ENCODE peak calls at places on chromosomes 2 and 18, in five cellular contexts. K is HepG2, O is pancreas, Y is cardiac muscle cell, X is ovary. E is an unnamed sample.

GRCh38 chr2:202064206-202064880 is 8.7 kb upstream of the KIAA2012 start:
- DNase-seq in Y (peak; percentile 44), X (no peak), K (no peak), O (no peak), E (peak; percentile 75)

GRCh38 chr18:32152705-32153448 is 37.0 kb upstream of the MEP1B start:
- DNase-seq in X (no peak), O (no peak), Y (no peak), K (no peak), E (no peak)

GRCh38 chr2:81481242-81481993 is 1176.9 kb upstream of the LRRTM1 start:
- DNase-seq in Y (no peak), X (peak; percentile 11), O (peak; percentile 49), K (no peak), E (no peak)

GRCh38 chr2:183283176-183283575 is 158.9 kb downstream of the NUP35 start:
- DNase-seq in K (no peak), X (no peak), Y (no peak), O (no peak), E (no peak)

GRCh38 chr2:75608684-75609333 is 37.8 kb upstream of the MRPL19 start:
- DNase-seq in X (peak; percentile 26), K (peak; percentile 79), Y (peak; percentile 66), O (peak; percentile 90), E (peak; percentile 67)

GRCh38 chr2:108594982-108595464 is 60.8 kb downstream of the LIMS1 start:
- DNase-seq in O (no peak), Y (peak; percentile 55), K (peak; percentile 64), X (no peak), E (no peak)

GRCh38 chr2:237964194-237964577 is 2.6 kb upstream of the UBE2F start:
- DNase-seq in Y (no peak), X (no peak), K (no peak), O (no peak), E (no peak)

GRCh38 chr2:75238670-75239330 is 39.5 kb upstream of the TACR1 start:
- DNase-seq in Y (no peak), K (no peak), O (no peak), X (no peak), E (no peak)

GRCh38 chr2:133986076-133986837 is 267.6 kb upstream of the MGAT5 start:
- DNase-seq in K (no peak), Y (peak; percentile 67), O (no peak), X (no peak), E (no peak)

GRCh38 chr18:46538376-46538775 is 118.6 kb downstream of the LOXHD1 start:
- DNase-seq in X (no peak), K (no peak), Y (no peak), O (no peak), E (no peak)

GRCh38 chr18:32213693-32214092 is 23.9 kb downstream of the MEP1B start:
- DNase-seq in K (peak; percentile 76), X (no peak), O (no peak), Y (no peak), E (no peak)

GRCh38 chr18:58387716-58388115 is 241.2 kb downstream of the ALPK2 start:
- DNase-seq in O (no peak), Y (no peak), K (no peak), X (no peak), E (no peak)

GRCh38 chr2:240705204-240705781 is 13.6 kb downstream of the AQP12A start:
- DNase-seq in X (no peak), Y (no peak), K (no peak), O (peak; percentile 8), E (no peak)

GRCh38 chr2:174931724-174932123 is 73.5 kb downstream of the CHN1 start:
- DNase-seq in X (no peak), Y (no peak), O (no peak), K (no peak), E (no peak)

GRCh38 chr2:29000481-29000880 is 19.4 kb downstream of the TOGARAM2 start:
- DNase-seq in Y (no peak), X (no peak), O (no peak), K (no peak), E (no peak)

GRCh38 chr2:219476605-219477578 is 21.8 kb upstream of the GMPPA start:
- DNase-seq in K (no peak), X (no peak), Y (peak; percentile 79), O (no peak), E (peak; percentile 75)

GRCh38 chr2:190929919-190930318 is 49.3 kb downstream of the GLS start:
- DNase-seq in O (no peak), K (no peak), X (no peak), Y (no peak), E (no peak)

GRCh38 chr2:102438578-102438977 is 15.6 kb downstream of the IL18RAP start:
- DNase-seq in X (no peak), O (no peak), Y (no peak), K (no peak), E (no peak)

DNA sequence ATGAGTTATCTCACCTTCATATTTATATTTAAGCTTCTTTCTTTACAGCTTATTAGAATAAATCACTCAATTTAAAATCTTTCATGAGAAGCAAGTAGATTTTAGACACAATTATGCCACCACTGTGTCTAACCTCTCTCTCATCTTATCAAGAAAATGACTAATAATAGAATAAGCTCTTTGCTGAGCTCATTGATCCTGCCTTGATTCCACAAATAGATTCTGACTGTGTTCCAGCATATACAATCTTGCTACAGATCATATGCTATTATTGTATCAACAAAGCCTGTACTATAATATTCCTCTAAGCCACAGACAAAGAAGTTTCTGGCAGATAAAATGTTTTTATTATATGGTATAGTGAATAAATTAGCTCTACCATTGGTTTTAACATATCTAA is 168.7 kb upstream of the GULP1 start:
- DNase-seq in K (no peak), X (no peak), Y (no peak), O (no peak), E (no peak)
- H3K4me3 ChIP-seq in K (no peak overlapping the region), X (no peak overlapping the region), Y (peak overlapping the region; percentile 10), O (no peak overlapping the region), E (no peak overlapping the region)

DNA sequence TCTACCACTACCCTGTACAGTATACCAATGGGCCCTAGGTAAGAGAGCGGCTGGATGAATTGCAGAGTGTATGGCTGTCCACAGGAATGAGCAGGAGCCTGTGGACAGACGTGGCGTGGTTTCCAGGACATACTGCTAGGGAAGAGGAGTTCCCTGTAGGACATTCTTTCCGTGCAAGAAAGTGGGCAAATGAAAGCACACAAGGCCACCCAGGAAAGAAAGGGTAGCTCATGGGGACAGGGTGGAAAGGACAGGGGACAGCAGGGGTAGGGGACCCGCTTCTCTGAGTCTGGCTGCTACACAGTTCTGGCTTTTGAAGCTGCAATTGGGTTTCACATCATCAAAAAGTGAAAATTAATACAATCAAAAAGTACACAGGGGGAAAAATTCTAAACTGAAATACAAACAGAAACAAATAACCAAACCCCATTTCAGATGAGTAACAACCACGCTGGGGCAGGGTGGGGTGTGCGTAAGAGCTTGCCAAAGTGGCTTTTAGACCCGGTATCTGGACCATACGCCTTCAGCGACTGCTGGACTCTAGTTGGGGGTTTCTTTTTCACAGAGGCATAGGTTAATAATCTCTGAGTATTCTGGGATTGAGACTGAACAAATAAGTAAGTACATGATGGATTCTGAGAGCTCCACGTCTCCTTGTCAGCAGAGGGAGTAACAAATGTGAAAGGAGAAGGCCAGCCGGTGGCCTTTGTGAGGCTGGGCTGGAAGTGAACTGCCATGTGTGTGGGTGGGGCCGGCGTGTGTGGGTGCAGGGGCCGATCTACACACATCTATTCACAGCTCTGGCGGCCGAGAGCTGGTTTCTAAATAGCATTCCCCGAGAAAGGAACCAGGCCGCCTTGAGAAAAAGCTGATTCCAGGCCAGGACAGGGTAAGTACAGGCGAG is 84.0 kb downstream of the HDAC4 start:
- DNase-seq in Y (no peak), K (no peak), O (peak; percentile 61), X (peak; percentile 58), E (no peak)
- H3K27ac ChIP-seq in Y (peak overlapping the region; percentile 48), K (no peak overlapping the region), O (no peak overlapping the region), X (peak overlapping the region; percentile 45), E (no peak overlapping the region)

GRCh38 chr2:145383961-145384360 is 864.0 kb upstream of the ZEB2 start:
- DNase-seq in Y (no peak), K (no peak), O (no peak), X (no peak), E (no peak)
- H3K4me3 ChIP-seq in Y (no peak overlapping the region), K (no peak overlapping the region), O (no peak overlapping the region), X (no peak overlapping the region), E (no peak overlapping the region)

GRCh38 chr18:23135679-23136325 is 517 bp downstream of the CABLES1 start:
- DNase-seq in O (peak; percentile 75), X (peak; percentile 31), K (no peak), Y (peak; percentile 63), E (peak; percentile 30)
- H3K27ac ChIP-seq in O (peak overlapping the region; percentile 77), X (peak overlapping the region; percentile 45), K (peak overlapping the region; percentile 86), Y (no peak overlapping the region), E (no peak overlapping the region)

GRCh38 chr2:98868548-98869271 is 67.3 kb downstream of the CRACDL start:
- DNase-seq in O (no peak), X (no peak), Y (no peak), K (peak; percentile 80), E (no peak)
- H3K4me3 ChIP-seq in O (no peak overlapping the region), X (no peak overlapping the region), Y (no peak overlapping the region), K (peak overlapping the region; percentile 6), E (no peak overlapping the region)

DNA sequence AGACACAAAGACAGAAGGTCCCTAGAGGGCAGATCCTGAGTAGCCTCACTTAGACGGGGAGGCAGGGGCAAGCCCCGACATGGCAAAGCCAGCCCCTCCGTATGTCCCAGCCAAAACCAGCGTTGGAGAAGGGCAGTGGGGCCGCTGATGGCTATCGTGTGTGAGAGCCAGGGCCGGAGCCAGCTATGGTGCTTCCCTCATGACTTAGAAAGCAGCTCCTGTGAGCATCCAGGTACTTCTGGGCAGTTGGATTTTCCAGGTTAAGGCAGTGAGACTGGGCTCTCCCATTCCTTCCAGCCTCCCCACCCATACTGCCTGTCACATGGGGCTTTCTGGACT is 31.2 kb upstream of the ROCK2 start:
- DNase-seq in O (no peak), X (no peak), K (no peak), Y (no peak), E (no peak)
- H3K27ac ChIP-seq in O (no peak overlapping the region), X (no peak overlapping the region), K (peak overlapping the region; percentile 49), Y (no peak overlapping the region), E (no peak overlapping the region)

GRCh38 chr2:4618141-4618540 is 914.8 kb downstream of the DCDC2C start:
- DNase-seq in K (no peak), O (no peak), X (no peak), Y (no peak), E (no peak)

DNA sequence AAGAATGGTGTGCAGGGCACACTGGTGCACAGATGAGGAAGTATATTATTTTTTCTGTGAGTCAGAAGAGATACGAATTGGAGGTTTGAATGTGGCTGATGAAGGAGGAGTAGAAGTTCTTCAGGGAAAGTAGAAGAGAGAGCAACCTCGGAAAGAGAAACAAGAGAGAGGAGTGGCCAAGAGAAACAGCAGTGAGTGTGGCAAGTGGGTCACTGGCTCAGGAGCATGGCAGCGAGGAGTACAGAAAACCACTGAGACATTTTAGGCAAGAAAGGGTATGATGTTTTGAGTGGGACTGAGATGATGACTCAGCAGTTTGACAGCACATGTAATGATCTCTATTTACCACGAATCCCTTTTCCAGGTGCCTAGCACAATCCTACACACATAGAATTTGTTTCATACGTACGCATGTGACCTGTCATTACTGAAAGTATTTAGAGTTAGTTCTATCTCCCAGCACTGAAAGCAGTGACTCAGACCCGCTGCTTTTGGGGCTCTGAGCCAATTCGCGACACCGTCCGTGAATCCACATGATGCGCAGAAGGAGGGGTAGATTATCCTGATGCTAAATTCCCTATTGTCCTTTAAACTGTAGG is 915.4 kb downstream of the DCDC2C start:
- DNase-seq in K (no peak), Y (no peak), O (no peak), X (no peak), E (no peak)
- H3K4me3 ChIP-seq in K (no peak overlapping the region), Y (no peak overlapping the region), O (no peak overlapping the region), X (no peak overlapping the region), E (no peak overlapping the region)

GRCh38 chr2:42124051-42124813 is 44.9 kb upstream of the EML4 start:
- DNase-seq in K (no peak), O (no peak), Y (no peak), X (no peak), E (no peak)
- H3K27ac ChIP-seq in K (peak overlapping the region; percentile 43), O (no peak overlapping the region), Y (no peak overlapping the region), X (no peak overlapping the region), E (no peak overlapping the region)

E was measured in neuronal stem cell.